ENCODE peak calls at places on chromosomes 6 and 20, in five cellular contexts. X, E, R, I and S are unnamed samples.

GRCh38 chr20:10856237-10856636 is 182.4 kb upstream of the JAG1 start:
- DNase-seq in I (no peak), R (no peak), E (no peak), X (no peak), S (no peak)

GRCh38 chr6:108080010-108080780 is 5.7 kb upstream of the OSTM1 start:
- DNase-seq in R (no peak), X (no peak), I (no peak), E (no peak), S (peak)

GRCh38 chr20:37538003-37538402 is 10.3 kb upstream of the BLCAP start:
- DNase-seq in X (no peak), I (no peak), E (no peak), R (no peak), S (no peak)

GRCh38 chr6:163592872-163593271 is 178.4 kb downstream of the QKI start:
- DNase-seq in X (no peak), I (no peak), E (no peak), R (no peak), S (no peak)

GRCh38 chr6:148736779-148737412 is 9.9 kb upstream of the UST start:
- DNase-seq in X (no peak), I (no peak), E (no peak), R (no peak), S (no peak)

GRCh38 chr6:158131926-158132325 is 36.1 kb downstream of the SERAC1 start:
- DNase-seq in I (no peak), X (no peak), E (no peak), R (peak), S (no peak)

GRCh38 chr6:167396659-167397490 is 72.0 kb downstream of the TTLL2 start:
- DNase-seq in R (no peak), E (no peak), X (no peak), I (no peak), S (no peak)

GRCh38 chr6:138035070-138035469 is 72.1 kb downstream of the PERP start:
- DNase-seq in R (peak), X (no peak), E (no peak), I (no peak), S (no peak)

GRCh38 chr20:59207742-59208357 is 44.2 kb downstream of the ZNF831 start:
- DNase-seq in E (peak), X (peak), I (peak), R (peak), S (no peak)

GRCh38 chr6:49888742-49889431 is 22.6 kb upstream of the CRISP1 start:
- DNase-seq in E (no peak), I (no peak), X (no peak), R (no peak), S (no peak)

GRCh38 chr6:148203970-148204369 is 138.7 kb upstream of the SASH1 start:
- DNase-seq in E (peak), X (peak), R (peak), I (no peak), S (peak)

GRCh38 chr20:32585011-32585518 is at the start of gene NOL4L:
- DNase-seq in I (no peak), X (peak), E (no peak), R (peak), S (no peak)

GRCh38 chr20:38125157-38126056 is 39.7 kb downstream of the TGM2 start:
- DNase-seq in X (no peak), R (peak), E (no peak), I (peak), S (no peak)

GRCh38 chr6:168732676-168733075 is 291.7 kb downstream of the SMOC2 start:
- DNase-seq in E (no peak), I (no peak), X (no peak), R (no peak), S (no peak)

GRCh38 chr6:69918766-69919165 is 52.4 kb downstream of the COL19A1 start:
- DNase-seq in X (no peak), I (no peak), R (no peak), E (no peak), S (no peak)